ENCODE peak calls at places on chromosomes 11 and 22, in seven cellular contexts. B, Y, I, Z, S, H and U are unnamed samples.

GRCh38 chr11:65262381-65262680 is 569 bp downstream of the POLA2 start:
- DNase-seq in B (no peak), Y (no peak), I (no peak), Z (no peak), S (no peak), H (no peak), U (peak; percentile 33)

GRCh38 chr22:44884968-44885805 is 124.6 kb downstream of the PHF21B start:
- DNase-seq in B (no peak), Y (no peak), I (no peak), Z (no peak), S (no peak), H (no peak), U (peak; percentile 57)

GRCh38 chr11:73113426-73113825 is 28.7 kb downstream of the FCHSD2 start:
- DNase-seq in B (no peak), Y (no peak), I (no peak), Z (no peak), S (no peak), H (no peak), U (no peak)

GRCh38 chr11:2588809-2589537 is 110.8 kb downstream of the KCNQ1OT1 start:
- DNase-seq in B (peak; percentile 8), Y (no peak), I (no peak), Z (no peak), S (no peak), H (peak; percentile 4), U (no peak)

GRCh38 chr22:41939981-41940852 is 6.7 kb downstream of the CENPM start:
- DNase-seq in B (peak; percentile 95), Y (peak; percentile 81), I (peak; percentile 100), Z (no peak), S (no peak), H (no peak), U (no peak)

GRCh38 chr11:91124363-91124762 is 901.5 kb upstream of the CHORDC1 start:
- DNase-seq in B (no peak), Y (no peak), I (no peak), Z (no peak), S (no peak), H (no peak), U (no peak)

GRCh38 chr11:67627788-67628624 is 1.7 kb downstream of the NUDT8 start:
- DNase-seq in B (no peak), Y (no peak), I (peak; percentile 24), Z (no peak), S (no peak), H (no peak), U (no peak)

GRCh38 chr11:2305862-2306823 is 4.3 kb downstream of the TSPAN32 start:
- DNase-seq in B (no peak), Y (no peak), I (peak; percentile 43), Z (no peak), S (no peak), H (peak; percentile 92), U (no peak)

GRCh38 chr11:95499516-95500135 is 268.6 kb upstream of the SESN3 start:
- DNase-seq in B (no peak), Y (no peak), I (no peak), Z (no peak), S (no peak), H (no peak), U (no peak)

GRCh38 chr11:34091825-34092224 is 13.6 kb upstream of the NAT10 start:
- DNase-seq in B (no peak), Y (no peak), I (no peak), Z (no peak), S (no peak), H (no peak), U (no peak)

GRCh38 chr11:68857037-68857586 is 15.4 kb upstream of the CPT1A start:
- DNase-seq in B (no peak), Y (no peak), I (no peak), Z (no peak), S (no peak), H (no peak), U (no peak)

GRCh38 chr22:49968313-49968830 is 7.8 kb downstream of the PIM3 start:
- DNase-seq in B (peak; percentile 16), Y (no peak), I (no peak), Z (no peak), S (no peak), H (no peak), U (no peak)

GRCh38 chr22:36858156-36858555 is 2.6 kb upstream of the NCF4 start:
- DNase-seq in B (no peak), Y (no peak), I (no peak), Z (no peak), S (no peak), H (no peak), U (no peak)

GRCh38 chr11:134499990-134500389 is 87.9 kb upstream of the B3GAT1 start:
- DNase-seq in B (no peak), Y (no peak), I (no peak), Z (no peak), S (no peak), H (no peak), U (no peak)

GRCh38 chr11:70364745-70365535 is 33.4 kb upstream of the CTTN start:
- DNase-seq in B (no peak), Y (peak; percentile 20), I (peak; percentile 64), Z (no peak), S (no peak), H (no peak), U (no peak)

GRCh38 chr11:100810146-100810545 is 123.1 kb downstream of the ARHGAP42 start:
- DNase-seq in B (no peak), Y (no peak), I (no peak), Z (no peak), S (no peak), H (no peak), U (peak; percentile 35)

GRCh38 chr11:102451693-102452460 is 688 bp downstream of the TMEM123 start:
- DNase-seq in B (peak; percentile 62), Y (peak; percentile 75), I (peak; percentile 82), Z (peak; percentile 40), S (no peak), H (peak; percentile 58), U (peak; percentile 49)

GRCh38 chr11:105181100-105181499 is 41.5 kb upstream of the CARD18 start:
- DNase-seq in B (no peak), Y (no peak), I (no peak), Z (no peak), S (no peak), H (no peak), U (no peak)